ENCODE peak calls at places on chromosomes 5 and 9, in five cellular contexts. B is mesothelial cell of epicardium, C is RWPE1, Z is WERI-Rb-1, D is osteoblast. X is an unnamed sample.

GRCh38 chr5:68898961-68899471 is 194.8 kb upstream of the SLC30A5 start:
- DNase-seq in B (no peak), C (peak), Z (peak), D (no peak), X (no peak)

GRCh38 chr9:29150606-29151005 is 1577.3 kb upstream of the C9orf72 start:
- DNase-seq in B (no peak), C (no peak), Z (no peak), D (no peak), X (no peak)

GRCh38 chr5:62791059-62791458 is 212.4 kb downstream of the LRRC70 start:
- DNase-seq in B (no peak), C (no peak), Z (peak), D (no peak), X (peak)

GRCh38 chr5:10854526-10855277 is 93.7 kb upstream of the DAP start:
- DNase-seq in B (no peak), C (no peak), Z (peak), D (no peak), X (no peak)

GRCh38 chr5:109748545-109748944 is 58.8 kb downstream of the MAN2A1 start:
- DNase-seq in B (no peak), C (no peak), Z (no peak), D (no peak), X (no peak)

GRCh38 chr9:130128251-130128650 is 44.0 kb upstream of the NCS1 start:
- DNase-seq in B (no peak), C (no peak), Z (no peak), D (no peak), X (no peak)

GRCh38 chr5:141374627-141375026 is 936 bp downstream of the PCDHGA6 start:
- DNase-seq in B (no peak), C (no peak), Z (no peak), D (no peak), X (no peak)

GRCh38 chr5:7394889-7395431 is 978 bp upstream of the ADCY2 start:
- DNase-seq in B (no peak), C (no peak), Z (peak), D (no peak), X (no peak)

GRCh38 chr9:98665511-98665910 is 43.2 kb downstream of the GABBR2 start:
- DNase-seq in B (no peak), C (no peak), Z (no peak), D (peak), X (no peak)

GRCh38 chr9:105608685-105609598 is 51.0 kb downstream of the FKTN start:
- DNase-seq in B (no peak), C (peak), Z (no peak), D (no peak), X (no peak)

GRCh38 chr5:149271717-149272558 is at the start of gene AFAP1L1:
- DNase-seq in B (peak), C (peak), Z (peak), D (peak), X (peak)

GRCh38 chr5:140631831-140632365 is 1.1 kb downstream of the CD14 start:
- DNase-seq in B (no peak), C (no peak), Z (peak), D (peak), X (peak)

GRCh38 chr5:15620501-15620900 is 120.5 kb downstream of the FBXL7 start:
- DNase-seq in B (no peak), C (no peak), Z (no peak), D (peak), X (no peak)

GRCh38 chr5:32505718-32506117 is 61.2 kb upstream of the ZFR start:
- DNase-seq in B (no peak), C (peak), Z (no peak), D (no peak), X (no peak)

GRCh38 chr5:79956173-79956670 is 34.8 kb downstream of the MTX3 start:
- DNase-seq in B (no peak), C (peak), Z (no peak), D (peak), X (peak)

GRCh38 chr5:174872271-174872670 is 147.9 kb downstream of the MSX2 start:
- DNase-seq in B (no peak), C (no peak), Z (no peak), D (no peak), X (no peak)

GRCh38 chr9:3526903-3527652 is 1.3 kb upstream of the RFX3 start:
- DNase-seq in B (no peak), C (no peak), Z (peak), D (peak), X (peak)

GRCh38 chr9:129235931-129236331 is 57.9 kb upstream of the IER5L start:
- DNase-seq in B (no peak), C (no peak), Z (no peak), D (no peak), X (no peak)

GRCh38 chr5:94396687-94397086 is 221.7 kb downstream of the KIAA0825 start:
- DNase-seq in B (no peak), C (no peak), Z (peak), D (no peak), X (no peak)

GRCh38 chr5:63127054-63127453 is 548.4 kb downstream of the LRRC70 start:
- DNase-seq in B (no peak), C (peak), Z (no peak), D (no peak), X (no peak)

GRCh38 chr9:86183225-86183808 is 76.1 kb downstream of the C9orf153 start:
- DNase-seq in B (no peak), C (no peak), Z (no peak), D (no peak), X (no peak)

GRCh38 chr9:4324513-4324912 is 24.6 kb upstream of the GLIS3 start:
- DNase-seq in B (no peak), C (no peak), Z (no peak), D (no peak), X (no peak)

GRCh38 chr5:10329808-10330481 is 22.2 kb upstream of the CMBL start:
- DNase-seq in B (no peak), C (no peak), Z (no peak), D (peak), X (no peak)

GRCh38 chr9:21711504-21711903 is 90.9 kb upstream of the MTAP start:
- DNase-seq in B (no peak), C (peak), Z (peak), D (no peak), X (no peak)

GRCh38 chr9:16092627-16093091 is 539.8 kb downstream of the CCDC171 start:
- DNase-seq in B (no peak), C (no peak), Z (no peak), D (no peak), X (no peak)

GRCh38 chr5:175555168-175555745 is 76.9 kb downstream of the SFXN1 start:
- DNase-seq in B (no peak), C (no peak), Z (no peak), D (no peak), X (no peak)

GRCh38 chr9:93586290-93587057 is 10.1 kb downstream of the PHF2 start:
- DNase-seq in B (no peak), C (no peak), Z (no peak), D (no peak), X (no peak)

GRCh38 chr9:24545285-24545684 is 412 bp downstream of the IZUMO3 start:
- DNase-seq in B (no peak), C (no peak), Z (peak), D (no peak), X (no peak)

DNA sequence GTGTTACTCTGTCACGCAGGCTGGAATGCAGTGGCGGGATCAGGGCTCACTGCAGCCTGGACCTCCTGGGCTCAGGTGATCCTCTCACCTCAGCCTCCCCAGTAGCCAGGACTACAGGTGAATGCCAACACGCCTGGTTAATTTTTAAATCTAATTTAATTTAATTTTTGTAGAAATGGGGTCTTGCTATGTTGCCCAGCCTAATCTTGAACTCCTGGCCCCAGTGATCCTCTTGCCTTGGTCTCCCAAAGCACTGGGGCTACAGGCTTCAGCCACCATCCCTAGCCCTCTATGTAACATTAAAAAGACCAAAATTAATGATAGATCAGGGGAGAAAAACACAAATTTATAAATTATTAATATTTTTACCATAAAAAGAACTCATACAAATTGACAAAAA is 11.3 kb upstream of the UBAP2 start:
- DNase-seq in B (no peak), C (no peak), Z (no peak), D (no peak), X (no peak)
- TF ChIP-seq CTCF in B (no peak), C (no peak), Z (no peak), D (no peak), X (no peak)

GRCh38 chr9:134373269-134373668 is 47.0 kb downstream of the RXRA start:
- DNase-seq in B (no peak), C (no peak), Z (no peak), D (no peak), X (no peak)
- TF ChIP-seq CTCF in B (peak), C (no peak), Z (no peak), D (no peak), X (no peak)

GRCh38 chr5:134749415-134749814 is 9.2 kb upstream of the DDX46 start:
- DNase-seq in B (no peak), C (no peak), Z (no peak), D (no peak), X (no peak)
- TF ChIP-seq CTCF in B (no peak), C (no peak), Z (no peak), D (no peak), X (no peak)

GRCh38 chr5:2166979-2167377 is 284.3 kb upstream of the IRX4 start:
- DNase-seq in B (no peak), C (no peak), Z (no peak), D (no peak), X (no peak)

GRCh38 chr5:2169417-2169787 is 286.7 kb upstream of the IRX4 start:
- DNase-seq in B (no peak), C (no peak), Z (no peak), D (peak), X (no peak)

GRCh38 chr5:2165991-2166978 is 283.6 kb upstream of the IRX4 start:
- DNase-seq in B (no peak), C (no peak), Z (no peak), D (peak), X (no peak)

GRCh38 chr5:2168601-2169416 is 286.1 kb upstream of the IRX4 start:
- DNase-seq in B (no peak), C (no peak), Z (no peak), D (no peak), X (no peak)

DNA sequence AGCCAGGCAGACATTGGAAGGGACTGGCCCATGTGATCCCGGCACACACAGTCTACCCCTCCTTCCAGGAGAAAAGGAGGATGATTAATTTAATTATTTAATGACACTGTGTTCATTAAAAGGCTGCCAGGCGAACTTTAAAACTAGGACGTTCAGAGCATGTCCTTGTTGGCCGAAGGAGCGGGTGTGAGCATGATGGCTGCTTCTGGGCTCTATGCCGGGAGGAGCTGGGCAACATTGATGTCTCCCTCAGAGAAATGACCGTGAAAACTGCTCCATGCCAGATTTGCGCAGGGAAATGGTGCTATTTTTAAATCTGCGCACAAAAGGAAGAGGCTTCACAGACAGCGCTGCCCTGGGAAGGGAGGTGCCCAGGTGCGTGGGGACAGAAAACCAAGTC is 284.9 kb upstream of the IRX4 start:
- DNase-seq in B (no peak), C (no peak), Z (no peak), D (peak), X (no peak)
- TF ChIP-seq CTCF in B (no peak), C (no peak), Z (no peak), D (no peak), X (no peak)